ENCODE peak calls at places on chromosome 16, in four cellular contexts. One of them, this sample, is unnamed.

GRCh38 chr16:19284207-19284606 is 1.3 kb upstream of the CLEC19A start:
- DNase-seq in GDM1: no peak
- DNase-seq in fibroblast of mammary gland: peak
- DNase-seq in NCI-H526 treated with DMSO at 0.1 percent for 48 hours: no peak
- DNase-seq in this sample: peak

GRCh38 chr16:79093554-79093967 is 507.0 kb downstream of the MAF start:
- DNase-seq in GDM1: peak
- DNase-seq in fibroblast of mammary gland: no peak
- DNase-seq in NCI-H526 treated with DMSO at 0.1 percent for 48 hours: no peak
- DNase-seq in this sample: no peak

GRCh38 chr16:10886739-10887269 is 9.8 kb downstream of the CIITA start:
- DNase-seq in GDM1: peak
- DNase-seq in fibroblast of mammary gland: no peak
- DNase-seq in NCI-H526 treated with DMSO at 0.1 percent for 48 hours: no peak
- DNase-seq in this sample: no peak

GRCh38 chr16:58365623-58366022 is 26.6 kb upstream of the GINS3 start:
- DNase-seq in GDM1: no peak
- DNase-seq in fibroblast of mammary gland: no peak
- DNase-seq in NCI-H526 treated with DMSO at 0.1 percent for 48 hours: no peak
- DNase-seq in this sample: no peak

GRCh38 chr16:53209489-53209888 is 154.7 kb downstream of the CHD9 start:
- DNase-seq in GDM1: no peak
- DNase-seq in fibroblast of mammary gland: no peak
- DNase-seq in NCI-H526 treated with DMSO at 0.1 percent for 48 hours: peak
- DNase-seq in this sample: no peak

GRCh38 chr16:75529959-75530358 is 5.9 kb downstream of the CHST5 start:
- DNase-seq in GDM1: no peak
- DNase-seq in fibroblast of mammary gland: no peak
- DNase-seq in NCI-H526 treated with DMSO at 0.1 percent for 48 hours: no peak
- DNase-seq in this sample: no peak

GRCh38 chr16:82439678-82440293 is 187.0 kb upstream of the CDH13 start:
- DNase-seq in GDM1: no peak
- DNase-seq in fibroblast of mammary gland: no peak
- DNase-seq in NCI-H526 treated with DMSO at 0.1 percent for 48 hours: no peak
- DNase-seq in this sample: peak

GRCh38 chr16:78764478-78764877 is 665.0 kb downstream of the WWOX start:
- DNase-seq in GDM1: no peak
- DNase-seq in fibroblast of mammary gland: no peak
- DNase-seq in NCI-H526 treated with DMSO at 0.1 percent for 48 hours: no peak
- DNase-seq in this sample: no peak

GRCh38 chr16:82990155-82990554 is 363.4 kb downstream of the CDH13 start:
- DNase-seq in GDM1: no peak
- DNase-seq in fibroblast of mammary gland: peak
- DNase-seq in NCI-H526 treated with DMSO at 0.1 percent for 48 hours: no peak
- DNase-seq in this sample: peak

GRCh38 chr16:68800257-68800875 is 43.0 kb upstream of the TANGO6 start:
- DNase-seq in GDM1: peak
- DNase-seq in fibroblast of mammary gland: peak
- DNase-seq in NCI-H526 treated with DMSO at 0.1 percent for 48 hours: peak
- DNase-seq in this sample: peak

GRCh38 chr16:27547851-27548250 is 1.9 kb downstream of the GTF3C1 start:
- DNase-seq in GDM1: no peak
- DNase-seq in fibroblast of mammary gland: no peak
- DNase-seq in NCI-H526 treated with DMSO at 0.1 percent for 48 hours: no peak
- DNase-seq in this sample: no peak

GRCh38 chr16:4241601-4242270 is at the start of gene SRL:
- DNase-seq in GDM1: no peak
- DNase-seq in fibroblast of mammary gland: no peak
- DNase-seq in NCI-H526 treated with DMSO at 0.1 percent for 48 hours: peak
- DNase-seq in this sample: no peak

GRCh38 chr16:12377497-12377896 is 401.0 kb downstream of the SNX29 start:
- DNase-seq in GDM1: no peak
- DNase-seq in fibroblast of mammary gland: no peak
- DNase-seq in NCI-H526 treated with DMSO at 0.1 percent for 48 hours: no peak
- DNase-seq in this sample: no peak

GRCh38 chr16:35750157-35750689 is 2290.8 kb downstream of the TP53TG3F start:
- DNase-seq in GDM1: no peak
- DNase-seq in fibroblast of mammary gland: no peak
- DNase-seq in NCI-H526 treated with DMSO at 0.1 percent for 48 hours: no peak
- DNase-seq in this sample: no peak

GRCh38 chr16:74667215-74667765 is 613 bp upstream of the RFWD3 start:
- DNase-seq in GDM1: no peak
- DNase-seq in fibroblast of mammary gland: no peak
- DNase-seq in NCI-H526 treated with DMSO at 0.1 percent for 48 hours: no peak
- DNase-seq in this sample: peak

GRCh38 chr16:66189951-66190350 is 176.5 kb upstream of the CDH5 start:
- DNase-seq in GDM1: no peak
- DNase-seq in fibroblast of mammary gland: peak
- DNase-seq in NCI-H526 treated with DMSO at 0.1 percent for 48 hours: no peak
- DNase-seq in this sample: peak

GRCh38 chr16:50198802-50199410 is 45.8 kb downstream of the TENT4B start:
- DNase-seq in GDM1: no peak
- DNase-seq in fibroblast of mammary gland: no peak
- DNase-seq in NCI-H526 treated with DMSO at 0.1 percent for 48 hours: no peak
- DNase-seq in this sample: no peak

GRCh38 chr16:30567991-30568638 is 3.4 kb downstream of the ZNF688 start:
- DNase-seq in GDM1: no peak
- DNase-seq in fibroblast of mammary gland: peak
- DNase-seq in NCI-H526 treated with DMSO at 0.1 percent for 48 hours: no peak
- DNase-seq in this sample: peak

GRCh38 chr16:79658301-79659001 is 57.9 kb upstream of the MAF start:
- DNase-seq in GDM1: no peak
- DNase-seq in fibroblast of mammary gland: peak
- DNase-seq in NCI-H526 treated with DMSO at 0.1 percent for 48 hours: no peak
- DNase-seq in this sample: peak

GRCh38 chr16:49592507-49593422 is 219.2 kb downstream of the C16orf78 start:
- DNase-seq in GDM1: no peak
- DNase-seq in fibroblast of mammary gland: peak
- DNase-seq in NCI-H526 treated with DMSO at 0.1 percent for 48 hours: peak
- DNase-seq in this sample: peak

GRCh38 chr16:58684001-58684353 is 593 bp downstream of the SLC38A7 start:
- DNase-seq in GDM1: no peak
- DNase-seq in fibroblast of mammary gland: peak
- DNase-seq in NCI-H526 treated with DMSO at 0.1 percent for 48 hours: no peak
- DNase-seq in this sample: peak

GRCh38 chr16:87706278-87707000 is 59.3 kb downstream of the KLHDC4 start:
- DNase-seq in GDM1: no peak
- DNase-seq in fibroblast of mammary gland: no peak
- DNase-seq in NCI-H526 treated with DMSO at 0.1 percent for 48 hours: no peak
- DNase-seq in this sample: no peak

GRCh38 chr16:68737730-68738590 is 868 bp downstream of the CDH1 start:
- DNase-seq in GDM1: no peak
- DNase-seq in fibroblast of mammary gland: no peak
- DNase-seq in NCI-H526 treated with DMSO at 0.1 percent for 48 hours: peak
- DNase-seq in this sample: no peak

GRCh38 chr16:14335297-14335696 is 264.2 kb downstream of the MRTFB start:
- DNase-seq in GDM1: no peak
- DNase-seq in fibroblast of mammary gland: no peak
- DNase-seq in NCI-H526 treated with DMSO at 0.1 percent for 48 hours: no peak
- DNase-seq in this sample: no peak

GRCh38 chr16:89431158-89431584 is 59.2 kb downstream of the ANKRD11 start:
- DNase-seq in GDM1: no peak
- DNase-seq in fibroblast of mammary gland: peak
- DNase-seq in NCI-H526 treated with DMSO at 0.1 percent for 48 hours: no peak
- DNase-seq in this sample: no peak

GRCh38 chr16:85465328-85466307 is 147.5 kb upstream of the GSE1 start:
- DNase-seq in GDM1: no peak
- DNase-seq in fibroblast of mammary gland: peak
- DNase-seq in NCI-H526 treated with DMSO at 0.1 percent for 48 hours: no peak
- DNase-seq in this sample: peak

GRCh38 chr16:81350306-81350615 is 35.5 kb downstream of the GAN start:
- DNase-seq in GDM1: no peak
- DNase-seq in fibroblast of mammary gland: peak
- DNase-seq in NCI-H526 treated with DMSO at 0.1 percent for 48 hours: no peak
- DNase-seq in this sample: peak

GRCh38 chr16:68722119-68723024 is 14.7 kb upstream of the CDH1 start:
- DNase-seq in GDM1: no peak
- DNase-seq in fibroblast of mammary gland: no peak
- DNase-seq in NCI-H526 treated with DMSO at 0.1 percent for 48 hours: no peak
- DNase-seq in this sample: no peak

GRCh38 chr16:30641378-30641982 is 9.3 kb upstream of the PRR14 start:
- DNase-seq in GDM1: no peak
- DNase-seq in fibroblast of mammary gland: no peak
- DNase-seq in NCI-H526 treated with DMSO at 0.1 percent for 48 hours: no peak
- DNase-seq in this sample: no peak

GRCh38 chr16:81767987-81768592 is 11.0 kb upstream of the PLCG2 start:
- DNase-seq in GDM1: no peak
- DNase-seq in fibroblast of mammary gland: no peak
- DNase-seq in NCI-H526 treated with DMSO at 0.1 percent for 48 hours: peak
- DNase-seq in this sample: no peak

GRCh38 chr16:24683250-24683649 is 46.2 kb upstream of the TNRC6A start:
- DNase-seq in GDM1: no peak
- DNase-seq in fibroblast of mammary gland: no peak
- DNase-seq in NCI-H526 treated with DMSO at 0.1 percent for 48 hours: no peak
- DNase-seq in this sample: no peak

GRCh38 chr16:20327444-20328041 is at the start of gene GP2:
- DNase-seq in GDM1: no peak
- DNase-seq in fibroblast of mammary gland: no peak
- DNase-seq in NCI-H526 treated with DMSO at 0.1 percent for 48 hours: no peak
- DNase-seq in this sample: no peak

GRCh38 chr16:3101018-3101840 is 2.1 kb upstream of the ZSCAN10 start:
- DNase-seq in GDM1: peak
- DNase-seq in fibroblast of mammary gland: peak
- DNase-seq in NCI-H526 treated with DMSO at 0.1 percent for 48 hours: no peak
- DNase-seq in this sample: peak

GRCh38 chr16:7755347-7755746 is 422.7 kb downstream of the RBFOX1 start:
- DNase-seq in GDM1: no peak
- DNase-seq in fibroblast of mammary gland: no peak
- DNase-seq in NCI-H526 treated with DMSO at 0.1 percent for 48 hours: no peak
- DNase-seq in this sample: no peak

GRCh38 chr16:27620533-27620932 is 70.6 kb downstream of the KATNIP start:
- DNase-seq in GDM1: no peak
- DNase-seq in fibroblast of mammary gland: no peak
- DNase-seq in NCI-H526 treated with DMSO at 0.1 percent for 48 hours: no peak
- DNase-seq in this sample: peak

GRCh38 chr16:29804020-29804419 is 2.3 kb upstream of the MAZ start:
- DNase-seq in GDM1: no peak
- DNase-seq in fibroblast of mammary gland: no peak
- DNase-seq in NCI-H526 treated with DMSO at 0.1 percent for 48 hours: no peak
- DNase-seq in this sample: no peak

This sample was measured in iris pigment epithelial cell.